ENCODE peak calls at places on chromosomes 16 and 17, in eight cellular contexts. R, O, X, H, P, Q, N and U are unnamed samples.

GRCh38 chr16:1772362-1772907 is at the start of gene EME2:
- DNase-seq in O (peak; percentile 16), X (no peak), R (peak; percentile 38), P (peak; percentile 44), N (no peak), Q (no peak), H (no peak), U (peak; percentile 47)

GRCh38 chr16:10971560-10971961 is 27.2 kb downstream of the CLEC16A start:
- DNase-seq in O (peak; percentile 21), P (peak; percentile 92), X (no peak), R (peak; percentile 66), Q (no peak), N (peak; percentile 94), H (peak; percentile 40), U (peak; percentile 82)

GRCh38 chr16:22614271-22614947 is 103.7 kb downstream of the NPIPB5 start:
- DNase-seq in H (no peak), N (no peak), R (no peak), O (no peak), Q (peak; percentile 81), P (peak; percentile 26), X (no peak), U (no peak)

GRCh38 chr17:78526231-78527025 is 50.8 kb downstream of the DNAH17 start:
- DNase-seq in O (no peak), P (no peak), H (no peak), R (no peak), N (no peak), X (no peak), Q (no peak), U (no peak)

GRCh38 chr16:49931931-49932330 is 76.0 kb upstream of the ZNF423 start:
- DNase-seq in R (no peak), O (no peak), H (no peak), Q (no peak), P (no peak), X (no peak), N (no peak), U (no peak)

GRCh38 chr17:50532452-50533024 is at the start of gene EPN3:
- DNase-seq in H (no peak), X (no peak), P (no peak), O (no peak), R (no peak), N (no peak), Q (peak; percentile 83), U (no peak)

GRCh38 chr17:56912105-56912999 is 1.5 kb downstream of the TRIM25 start:
- DNase-seq in O (no peak), R (peak; percentile 40), P (peak; percentile 22), N (no peak), X (no peak), Q (no peak), H (peak; percentile 23), U (peak; percentile 38)

GRCh38 chr17:73691321-73691766 is 47.1 kb upstream of the SDK2 start:
- DNase-seq in O (no peak), P (no peak), R (no peak), N (no peak), X (no peak), H (no peak), Q (no peak), U (peak; percentile 33)